ENCODE peak calls at places on chromosomes 7 and 10, in four cellular contexts. One of them, this sample, is unnamed. For H3K4me1, the result is how much of the 10 kb centered on the place peaks cover.

GRCh38 chr7:137073571-137074325 is 205.3 kb downstream of the CHRM2 start:
- DNase-seq in astrocyte: peak
- DNase-seq in Caco-2: no peak
- DNase-seq in adipocyte: peak
- DNase-seq in this sample: no peak

GRCh38 chr7:40836218-40836617 is 701.4 kb downstream of the SUGCT start:
- DNase-seq in Caco-2: no peak
- DNase-seq in adipocyte: no peak
- DNase-seq in astrocyte: no peak
- DNase-seq in this sample: no peak

GRCh38 chr10:114623661-114624294 is 34.3 kb downstream of the ABLIM1 start:
- DNase-seq in Caco-2: no peak
- DNase-seq in astrocyte: peak
- DNase-seq in adipocyte: peak
- DNase-seq in this sample: peak

GRCh38 chr10:79027147-79028055 is 41.4 kb upstream of the ZMIZ1 start:
- DNase-seq in adipocyte: no peak
- DNase-seq in Caco-2: no peak
- DNase-seq in astrocyte: no peak
- DNase-seq in this sample: peak

GRCh38 chr7:148905093-148905666 is 21.1 kb upstream of the EZH2 start:
- DNase-seq in Caco-2: no peak
- DNase-seq in adipocyte: peak
- DNase-seq in astrocyte: no peak
- DNase-seq in this sample: no peak

GRCh38 chr7:101891936-101892640 is 74.7 kb downstream of the CUX1 start:
- DNase-seq in astrocyte: no peak
- DNase-seq in adipocyte: no peak
- DNase-seq in Caco-2: no peak
- DNase-seq in this sample: no peak

GRCh38 chr10:97333601-97334369 is 744 bp downstream of the FRAT2 start:
- DNase-seq in adipocyte: peak
- DNase-seq in astrocyte: peak
- DNase-seq in Caco-2: peak
- DNase-seq in this sample: peak

GRCh38 chr7:174704-175103 is 17.7 kb upstream of the FAM20C start:
- DNase-seq in Caco-2: no peak
- DNase-seq in adipocyte: no peak
- DNase-seq in astrocyte: no peak
- DNase-seq in this sample: no peak

GRCh38 chr10:76036962-76037361 is 605.5 kb downstream of the LRMDA start:
- DNase-seq in adipocyte: no peak
- DNase-seq in astrocyte: no peak
- DNase-seq in Caco-2: no peak
- DNase-seq in this sample: no peak

GRCh38 chr7:1340640-1341360 is 108.1 kb downstream of the UNCX start:
- DNase-seq in Caco-2: no peak
- DNase-seq in adipocyte: no peak
- DNase-seq in astrocyte: no peak
- DNase-seq in this sample: no peak

DNA sequence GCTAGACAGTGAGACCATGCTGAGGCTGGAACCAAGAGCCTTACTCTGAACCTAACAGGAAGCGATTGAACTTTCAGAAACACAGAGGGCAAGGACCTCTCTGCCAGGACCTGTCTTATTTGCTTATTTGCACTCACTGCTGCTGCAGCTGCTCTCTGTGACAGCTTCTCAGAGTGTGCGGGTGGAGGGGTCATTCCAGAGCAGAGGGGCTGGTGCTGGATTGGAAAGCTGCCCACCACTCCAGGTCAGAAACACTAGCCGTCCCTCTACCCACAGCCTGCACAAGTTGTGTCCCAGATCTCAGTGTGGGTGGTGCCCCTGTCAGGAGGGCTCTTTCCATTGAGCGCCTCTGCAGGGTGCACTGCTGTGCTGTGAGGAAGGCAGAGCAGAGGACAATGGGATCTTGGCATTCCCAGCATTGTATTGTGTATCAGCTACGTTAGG is 126.2 kb downstream of the CCNY start:
- DNase-seq in astrocyte: no peak
- DNase-seq in Caco-2: no peak
- DNase-seq in adipocyte: no peak
- DNase-seq in this sample: no peak
- H3K4me1 ChIP-seq in astrocyte: under half
- H3K4me1 ChIP-seq in Caco-2: under half
- H3K4me1 ChIP-seq in adipocyte: under half
- H3K4me1 ChIP-seq in this sample: under half

GRCh38 chr10:91800756-91801155 is 2.5 kb downstream of the TNKS2 start:
- DNase-seq in astrocyte: no peak
- DNase-seq in adipocyte: no peak
- DNase-seq in Caco-2: no peak
- DNase-seq in this sample: no peak

GRCh38 chr10:91798736-91799579 is 732 bp downstream of the TNKS2 start:
- DNase-seq in astrocyte: peak
- DNase-seq in Caco-2: peak
- DNase-seq in adipocyte: peak
- DNase-seq in this sample: peak

GRCh38 chr10:91799580-91799975 is 1.4 kb downstream of the TNKS2 start:
- DNase-seq in astrocyte: peak
- DNase-seq in Caco-2: no peak
- DNase-seq in adipocyte: peak
- DNase-seq in this sample: no peak

GRCh38 chr10:91797874-91798735 is at the start of gene TNKS2:
- DNase-seq in adipocyte: peak
- DNase-seq in Caco-2: peak
- DNase-seq in astrocyte: peak
- DNase-seq in this sample: peak

GRCh38 chr10:91800192-91800591 is 2.0 kb downstream of the TNKS2 start:
- DNase-seq in Caco-2: no peak
- DNase-seq in astrocyte: no peak
- DNase-seq in adipocyte: no peak
- DNase-seq in this sample: no peak
- H3K4me1 ChIP-seq in Caco-2: under half
- H3K4me1 ChIP-seq in astrocyte: under half
- H3K4me1 ChIP-seq in adipocyte: under half
- H3K4me1 ChIP-seq in this sample: under half

GRCh38 chr10:132403511-132404168 is 6.6 kb downstream of the PWWP2B start:
- DNase-seq in astrocyte: no peak
- DNase-seq in Caco-2: peak
- DNase-seq in adipocyte: no peak
- DNase-seq in this sample: peak

GRCh38 chr10:132402781-132403241 is 5.8 kb downstream of the PWWP2B start:
- DNase-seq in astrocyte: no peak
- DNase-seq in Caco-2: no peak
- DNase-seq in adipocyte: no peak
- DNase-seq in this sample: peak

GRCh38 chr10:132400547-132401151 is 3.6 kb downstream of the PWWP2B start:
- DNase-seq in Caco-2: no peak
- DNase-seq in astrocyte: no peak
- DNase-seq in adipocyte: no peak
- DNase-seq in this sample: no peak

GRCh38 chr10:132400041-132400546 is 3.1 kb downstream of the PWWP2B start:
- DNase-seq in Caco-2: no peak
- DNase-seq in astrocyte: no peak
- DNase-seq in adipocyte: no peak
- DNase-seq in this sample: no peak

DNA sequence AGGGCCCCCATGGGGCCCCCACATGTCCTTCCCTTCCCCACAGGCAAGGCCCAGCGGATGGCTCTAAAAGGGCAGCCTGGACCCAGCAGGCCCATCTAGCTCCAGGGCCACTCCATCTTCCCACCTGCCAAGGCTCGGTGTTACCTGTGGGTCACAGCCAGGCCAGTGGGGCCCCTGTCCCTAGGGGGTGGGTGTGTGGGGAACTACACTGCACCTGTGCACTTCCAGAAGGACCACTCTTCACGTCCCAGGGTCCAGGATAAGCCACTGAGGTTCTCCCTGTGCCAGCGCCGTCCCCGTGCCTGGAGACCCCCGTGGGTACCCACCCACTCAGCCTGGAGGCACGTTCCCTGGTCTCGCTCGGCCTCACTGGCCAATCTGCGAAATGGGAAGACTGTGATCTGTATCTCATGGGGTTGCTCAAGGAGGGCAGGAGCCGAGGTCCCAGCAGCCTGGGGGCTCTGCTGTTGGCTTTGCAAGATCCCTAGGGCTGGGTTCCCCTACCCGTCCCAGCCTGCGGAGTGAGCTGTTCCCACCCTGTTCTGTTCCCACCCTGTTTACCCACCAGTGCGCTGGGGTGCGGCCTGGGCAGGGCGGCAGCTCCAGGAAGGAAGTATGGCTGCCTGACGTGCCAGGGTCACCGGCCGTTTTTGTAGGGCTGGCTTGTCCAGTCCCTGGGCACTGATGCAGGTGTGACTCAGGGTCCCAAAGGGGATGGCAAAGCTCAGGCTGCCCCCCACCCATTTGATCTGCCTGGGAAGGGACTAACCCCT is 4.6 kb downstream of the PWWP2B start:
- DNase-seq in Caco-2: no peak
- DNase-seq in adipocyte: no peak
- DNase-seq in astrocyte: no peak
- DNase-seq in this sample: no peak
- H3K4me1 ChIP-seq in Caco-2: under half
- H3K4me1 ChIP-seq in adipocyte: under half
- H3K4me1 ChIP-seq in astrocyte: under half
- H3K4me1 ChIP-seq in this sample: under half

GRCh38 chr10:25142465-25142864 is 32.3 kb upstream of the GPR158 start:
- DNase-seq in adipocyte: no peak
- DNase-seq in Caco-2: no peak
- DNase-seq in astrocyte: peak
- DNase-seq in this sample: no peak
- H3K4me1 ChIP-seq in adipocyte: under half
- H3K4me1 ChIP-seq in Caco-2: under half
- H3K4me1 ChIP-seq in astrocyte: under half
- H3K4me1 ChIP-seq in this sample: under half

This sample was measured in osteoblast.